ENCODE peak calls at places on chromosomes 2 and 18, in ten cellular contexts. One of them, this sample, is unnamed.

GRCh38 chr2:135960598-135961551 is 24.6 kb downstream of the DARS1 start:
- DNase-seq in suprapubic skin: no peak
- DNase-seq in cardiac muscle cell: peak; percentile 55
- DNase-seq in GM23338: peak; percentile 57
- DNase-seq in GM12878: no peak
- DNase-seq in osteoblast: no peak
- DNase-seq in tibial nerve: no peak
- DNase-seq in kidney epithelial cell: no peak
- DNase-seq in ovary: no peak
- DNase-seq in lung: no peak
- DNase-seq in this sample: no peak

GRCh38 chr2:104582471-104582870 is 271.4 kb upstream of the POU3F3 start:
- DNase-seq in tibial nerve: no peak
- DNase-seq in osteoblast: no peak
- DNase-seq in lung: no peak
- DNase-seq in cardiac muscle cell: no peak
- DNase-seq in GM12878: no peak
- DNase-seq in ovary: no peak
- DNase-seq in suprapubic skin: no peak
- DNase-seq in kidney epithelial cell: no peak
- DNase-seq in GM23338: no peak
- DNase-seq in this sample: no peak

GRCh38 chr2:83686863-83687262 is 772.2 kb downstream of the SUCLG1 start:
- DNase-seq in osteoblast: no peak
- DNase-seq in kidney epithelial cell: no peak
- DNase-seq in ovary: no peak
- DNase-seq in tibial nerve: no peak
- DNase-seq in suprapubic skin: no peak
- DNase-seq in cardiac muscle cell: no peak
- DNase-seq in GM23338: no peak
- DNase-seq in lung: no peak
- DNase-seq in GM12878: no peak
- DNase-seq in this sample: no peak

GRCh38 chr2:119049968-119050657 is 108.1 kb downstream of the MARCO start:
- DNase-seq in tibial nerve: no peak
- DNase-seq in lung: no peak
- DNase-seq in suprapubic skin: no peak
- DNase-seq in cardiac muscle cell: peak; percentile 58
- DNase-seq in ovary: peak; percentile 23
- DNase-seq in GM23338: peak; percentile 68
- DNase-seq in osteoblast: no peak
- DNase-seq in GM12878: no peak
- DNase-seq in kidney epithelial cell: peak; percentile 5
- DNase-seq in this sample: no peak

GRCh38 chr18:30886998-30887397 is 155.5 kb downstream of the DSC3 start:
- DNase-seq in GM12878: no peak
- DNase-seq in osteoblast: no peak
- DNase-seq in lung: no peak
- DNase-seq in kidney epithelial cell: no peak
- DNase-seq in GM23338: no peak
- DNase-seq in ovary: no peak
- DNase-seq in suprapubic skin: no peak
- DNase-seq in tibial nerve: no peak
- DNase-seq in cardiac muscle cell: no peak
- DNase-seq in this sample: no peak

GRCh38 chr2:84231474-84231873 is 227.6 kb downstream of the SUCLG1 start:
- DNase-seq in tibial nerve: no peak
- DNase-seq in kidney epithelial cell: no peak
- DNase-seq in lung: no peak
- DNase-seq in GM12878: no peak
- DNase-seq in suprapubic skin: no peak
- DNase-seq in osteoblast: no peak
- DNase-seq in cardiac muscle cell: no peak
- DNase-seq in GM23338: no peak
- DNase-seq in ovary: no peak
- DNase-seq in this sample: no peak

GRCh38 chr2:221562226-221562625 is 9.9 kb downstream of the EPHA4 start:
- DNase-seq in ovary: no peak
- DNase-seq in cardiac muscle cell: no peak
- DNase-seq in kidney epithelial cell: no peak
- DNase-seq in osteoblast: no peak
- DNase-seq in lung: no peak
- DNase-seq in tibial nerve: no peak
- DNase-seq in GM12878: no peak
- DNase-seq in suprapubic skin: no peak
- DNase-seq in GM23338: no peak
- DNase-seq in this sample: no peak

GRCh38 chr2:241984271-241984655 is 114.7 kb downstream of the RTP5 start:
- DNase-seq in cardiac muscle cell: no peak
- DNase-seq in kidney epithelial cell: no peak
- DNase-seq in GM23338: no peak
- DNase-seq in suprapubic skin: no peak
- DNase-seq in tibial nerve: no peak
- DNase-seq in GM12878: no peak
- DNase-seq in ovary: no peak
- DNase-seq in osteoblast: no peak
- DNase-seq in lung: no peak
- DNase-seq in this sample: no peak

GRCh38 chr2:160228141-160228963 is 28.3 kb upstream of the ITGB6 start:
- DNase-seq in lung: no peak
- DNase-seq in ovary: no peak
- DNase-seq in GM12878: no peak
- DNase-seq in kidney epithelial cell: peak; percentile 94
- DNase-seq in osteoblast: peak; percentile 86
- DNase-seq in cardiac muscle cell: peak; percentile 76
- DNase-seq in tibial nerve: no peak
- DNase-seq in GM23338: no peak
- DNase-seq in suprapubic skin: no peak
- DNase-seq in this sample: no peak

GRCh38 chr2:109270758-109271305 is 141.8 kb downstream of the SH3RF3 start:
- DNase-seq in GM23338: no peak
- DNase-seq in suprapubic skin: peak; percentile 61
- DNase-seq in cardiac muscle cell: peak; percentile 33
- DNase-seq in osteoblast: peak; percentile 50
- DNase-seq in GM12878: no peak
- DNase-seq in ovary: no peak
- DNase-seq in tibial nerve: no peak
- DNase-seq in kidney epithelial cell: no peak
- DNase-seq in lung: peak; percentile 73
- DNase-seq in this sample: no peak

DNA sequence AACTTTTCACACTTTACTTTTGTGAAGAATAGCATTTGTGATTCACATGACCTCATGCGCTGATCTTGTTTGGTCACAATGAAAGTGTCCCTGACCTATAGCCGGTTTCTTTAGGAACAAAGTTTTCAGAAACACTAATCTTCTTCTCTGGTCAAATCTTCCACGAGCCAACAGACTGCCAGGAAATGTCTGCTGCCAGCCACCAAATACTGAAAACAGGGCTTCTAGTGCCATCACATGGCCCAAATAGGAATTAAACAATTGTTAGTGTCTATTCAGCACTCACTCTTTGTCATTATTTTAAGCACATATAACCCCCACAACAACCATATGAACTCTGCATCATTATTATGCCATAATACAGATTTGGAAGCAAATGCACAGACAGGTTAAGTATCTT is 286.5 kb upstream of the SYT4 start:
- DNase-seq in cardiac muscle cell: peak; percentile 63
- DNase-seq in suprapubic skin: no peak
- DNase-seq in ovary: no peak
- DNase-seq in GM12878: no peak
- DNase-seq in GM23338: peak; percentile 75
- DNase-seq in tibial nerve: no peak
- DNase-seq in kidney epithelial cell: no peak
- DNase-seq in osteoblast: no peak
- DNase-seq in lung: no peak
- DNase-seq in this sample: no peak
- TF ChIP-seq CTCF in cardiac muscle cell: peak; percentile 36
- TF ChIP-seq CTCF in suprapubic skin: no peak
- TF ChIP-seq CTCF in ovary: no peak
- TF ChIP-seq CTCF in GM12878: no peak
- TF ChIP-seq CTCF in GM23338: peak; percentile 76
- TF ChIP-seq CTCF in tibial nerve: no peak
- TF ChIP-seq CTCF in kidney epithelial cell: peak; percentile 48
- TF ChIP-seq CTCF in osteoblast: peak; percentile 64
- TF ChIP-seq CTCF in lung: peak; percentile 16
- TF ChIP-seq CTCF in this sample: peak; percentile 37

GRCh38 chr2:69453475-69454129 is 16.4 kb upstream of the NFU1 start:
- DNase-seq in ovary: no peak
- DNase-seq in kidney epithelial cell: no peak
- DNase-seq in cardiac muscle cell: no peak
- DNase-seq in osteoblast: peak; percentile 5
- DNase-seq in lung: no peak
- DNase-seq in GM23338: no peak
- DNase-seq in tibial nerve: no peak
- DNase-seq in suprapubic skin: no peak
- DNase-seq in GM12878: peak; percentile 61
- DNase-seq in this sample: peak; percentile 29

GRCh38 chr2:69449906-69450305 is 12.7 kb upstream of the NFU1 start:
- DNase-seq in suprapubic skin: no peak
- DNase-seq in GM12878: no peak
- DNase-seq in ovary: no peak
- DNase-seq in osteoblast: peak; percentile 1
- DNase-seq in tibial nerve: no peak
- DNase-seq in kidney epithelial cell: no peak
- DNase-seq in lung: no peak
- DNase-seq in cardiac muscle cell: no peak
- DNase-seq in GM23338: no peak
- DNase-seq in this sample: no peak

GRCh38 chr2:69452687-69453086 is 15.5 kb upstream of the NFU1 start:
- DNase-seq in GM12878: no peak
- DNase-seq in osteoblast: no peak
- DNase-seq in lung: no peak
- DNase-seq in cardiac muscle cell: no peak
- DNase-seq in kidney epithelial cell: no peak
- DNase-seq in ovary: no peak
- DNase-seq in tibial nerve: no peak
- DNase-seq in suprapubic skin: no peak
- DNase-seq in GM23338: no peak
- DNase-seq in this sample: no peak

GRCh38 chr2:69454976-69455375 is 17.7 kb upstream of the NFU1 start:
- DNase-seq in kidney epithelial cell: no peak
- DNase-seq in suprapubic skin: no peak
- DNase-seq in osteoblast: no peak
- DNase-seq in cardiac muscle cell: no peak
- DNase-seq in GM12878: no peak
- DNase-seq in tibial nerve: no peak
- DNase-seq in GM23338: no peak
- DNase-seq in ovary: no peak
- DNase-seq in lung: no peak
- DNase-seq in this sample: no peak

DNA sequence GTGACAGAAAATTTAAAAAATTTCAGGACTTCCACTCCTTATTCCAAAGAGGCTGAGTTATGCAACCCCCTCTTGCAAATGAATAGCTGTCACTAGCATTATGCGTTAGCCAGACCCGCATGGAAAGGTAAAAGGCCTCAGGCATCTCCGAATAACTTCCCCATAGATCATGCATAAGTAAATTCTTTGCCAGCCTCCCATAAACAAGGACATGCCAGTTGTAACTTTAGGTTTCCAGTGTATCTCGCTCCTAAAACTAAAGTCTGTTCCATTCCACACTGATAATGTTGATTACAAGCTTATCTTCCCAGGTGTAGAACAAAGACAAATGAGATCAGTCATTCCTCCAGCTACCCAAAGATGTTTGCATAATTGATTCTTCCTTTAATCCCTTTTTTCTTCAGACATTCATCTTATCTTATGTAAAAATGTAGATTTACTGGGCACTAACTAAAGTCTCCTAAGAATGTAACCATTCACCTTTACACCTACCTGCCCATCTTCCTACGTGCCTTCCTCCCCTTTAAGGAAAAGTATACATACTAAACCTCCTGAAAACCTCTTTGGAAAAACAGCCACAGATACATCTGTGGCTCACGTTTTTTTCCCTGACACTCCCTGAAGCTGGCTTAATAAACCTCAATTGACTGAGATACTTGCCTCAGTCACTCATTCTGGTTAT is 13.6 kb upstream of the NFU1 start:
- DNase-seq in suprapubic skin: no peak
- DNase-seq in tibial nerve: no peak
- DNase-seq in lung: no peak
- DNase-seq in ovary: no peak
- DNase-seq in osteoblast: peak; percentile 26
- DNase-seq in GM12878: no peak
- DNase-seq in GM23338: peak; percentile 52
- DNase-seq in kidney epithelial cell: no peak
- DNase-seq in cardiac muscle cell: no peak
- DNase-seq in this sample: no peak
- H3K4me3 ChIP-seq in suprapubic skin: no peak overlapping the region
- H3K4me3 ChIP-seq in tibial nerve: no peak overlapping the region
- H3K4me3 ChIP-seq in lung: no peak overlapping the region
- H3K4me3 ChIP-seq in ovary: no peak overlapping the region
- H3K4me3 ChIP-seq in osteoblast: no peak overlapping the region
- H3K4me3 ChIP-seq in GM12878: no peak overlapping the region
- H3K4me3 ChIP-seq in GM23338: peak overlapping the region; percentile 9
- H3K4me3 ChIP-seq in kidney epithelial cell: no peak overlapping the region
- H3K4me3 ChIP-seq in cardiac muscle cell: no peak overlapping the region
- H3K4me3 ChIP-seq in this sample: no peak overlapping the region

GRCh38 chr2:102979429-102979828 is 217.6 kb downstream of the TMEM182 start:
- DNase-seq in kidney epithelial cell: no peak
- DNase-seq in suprapubic skin: no peak
- DNase-seq in cardiac muscle cell: no peak
- DNase-seq in GM12878: no peak
- DNase-seq in ovary: no peak
- DNase-seq in lung: no peak
- DNase-seq in tibial nerve: no peak
- DNase-seq in GM23338: no peak
- DNase-seq in osteoblast: no peak
- DNase-seq in this sample: no peak
- H3K27me3 ChIP-seq in kidney epithelial cell: no peaks in the 10 kb centered on the region
- H3K27me3 ChIP-seq in suprapubic skin: peaks cover 7% of the 10 kb centered on the region
- H3K27me3 ChIP-seq in cardiac muscle cell: no peaks in the 10 kb centered on the region
- H3K27me3 ChIP-seq in GM12878: no peaks in the 10 kb centered on the region
- H3K27me3 ChIP-seq in ovary: no peaks in the 10 kb centered on the region
- H3K27me3 ChIP-seq in lung: no peaks in the 10 kb centered on the region
- H3K27me3 ChIP-seq in tibial nerve: no peaks in the 10 kb centered on the region
- H3K27me3 ChIP-seq in GM23338: no peaks in the 10 kb centered on the region
- H3K27me3 ChIP-seq in osteoblast: no peaks in the 10 kb centered on the region
- H3K27me3 ChIP-seq in this sample: no peaks in the 10 kb centered on the region

DNA sequence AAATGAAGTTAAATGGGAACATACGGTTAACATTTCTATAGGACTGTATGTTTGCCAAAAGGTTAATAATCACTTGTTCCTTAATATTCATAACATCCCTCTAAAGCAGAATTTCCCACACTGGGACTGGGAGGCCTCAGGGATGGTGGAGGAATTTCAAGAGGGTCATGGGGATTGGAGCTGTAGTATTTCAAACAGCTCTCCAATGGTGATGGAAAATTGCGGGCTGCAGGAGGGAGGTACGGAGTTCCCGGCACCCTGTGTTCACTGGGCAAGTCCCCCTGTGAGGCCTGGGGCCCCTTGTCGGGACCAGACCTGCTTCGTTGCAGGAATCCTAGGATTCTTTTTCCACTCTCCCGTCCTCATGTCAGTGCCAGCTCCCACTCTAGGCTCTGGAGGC is 39.8 kb upstream of the CTAGE1 start:
- DNase-seq in lung: no peak
- DNase-seq in osteoblast: no peak
- DNase-seq in kidney epithelial cell: no peak
- DNase-seq in GM12878: no peak
- DNase-seq in GM23338: no peak
- DNase-seq in tibial nerve: no peak
- DNase-seq in suprapubic skin: no peak
- DNase-seq in ovary: no peak
- DNase-seq in cardiac muscle cell: no peak
- DNase-seq in this sample: no peak
- TF ChIP-seq CTCF in lung: no peak
- TF ChIP-seq CTCF in osteoblast: no peak
- TF ChIP-seq CTCF in kidney epithelial cell: no peak
- TF ChIP-seq CTCF in GM12878: no peak
- TF ChIP-seq CTCF in GM23338: no peak
- TF ChIP-seq CTCF in tibial nerve: no peak
- TF ChIP-seq CTCF in suprapubic skin: no peak
- TF ChIP-seq CTCF in ovary: no peak
- TF ChIP-seq CTCF in cardiac muscle cell: no peak
- TF ChIP-seq CTCF in this sample: no peak